ENCODE peak calls at places on chromosomes 7 and 10, in five cellular contexts. K, P, R, V and W are unnamed samples.

GRCh38 chr7:101923276-101923985 is 106.0 kb downstream of the CUX1 start:
- DNase-seq in R (no peak), P (no peak), V (no peak), K (no peak), W (no peak)

GRCh38 chr7:7861211-7861633 is 107.4 kb upstream of the GLCCI1 start:
- DNase-seq in P (no peak), R (peak), V (no peak), K (no peak), W (no peak)

GRCh38 chr10:25363638-25364037 is 188.8 kb downstream of the GPR158 start:
- DNase-seq in R (no peak), V (no peak), K (no peak), P (no peak), W (no peak)

GRCh38 chr10:1552415-1552814 is 184.9 kb downstream of the ADARB2 start:
- DNase-seq in R (no peak), K (no peak), V (no peak), P (no peak), W (no peak)

GRCh38 chr10:16856567-16856966 is 39.3 kb upstream of the RSU1 start:
- DNase-seq in K (peak), V (no peak), P (no peak), R (no peak), W (no peak)

GRCh38 chr7:16484453-16485158 is 19.1 kb upstream of the SOSTDC1 start:
- DNase-seq in V (no peak), P (no peak), R (peak), K (no peak), W (peak)

GRCh38 chr7:41333506-41333905 is 369.4 kb downstream of the INHBA start:
- DNase-seq in P (no peak), V (no peak), R (no peak), K (no peak), W (no peak)

GRCh38 chr7:25849361-25850184 is 302.4 kb upstream of the NFE2L3 start:
- DNase-seq in R (peak), V (no peak), K (no peak), P (no peak), W (no peak)

GRCh38 chr7:19572566-19572965 is 136.3 kb downstream of the POLR1F start:
- DNase-seq in P (no peak), K (no peak), V (no peak), R (no peak), W (no peak)

GRCh38 chr10:16581202-16581601 is 59.5 kb upstream of the C1QL3 start:
- DNase-seq in R (no peak), K (no peak), V (no peak), P (no peak), W (no peak)

GRCh38 chr10:28036587-28036986 is 37.7 kb upstream of the ODAD2 start:
- DNase-seq in P (no peak), K (no peak), V (no peak), R (no peak), W (no peak)

GRCh38 chr10:132684164-132684891 is 101.6 kb downstream of the NKX6-2 start:
- DNase-seq in V (no peak), K (no peak), R (no peak), P (peak), W (no peak)

GRCh38 chr7:114856625-114857024 is 65.3 kb upstream of the MDFIC start:
- DNase-seq in K (peak), V (no peak), R (no peak), P (no peak), W (no peak)

GRCh38 chr7:36224916-36225858 is 72.1 kb downstream of the EEPD1 start:
- DNase-seq in V (no peak), R (no peak), K (no peak), P (no peak), W (no peak)

GRCh38 chr10:60006046-60006445 is 99.7 kb upstream of the CCDC6 start:
- DNase-seq in R (no peak), V (no peak), P (no peak), K (no peak), W (no peak)

GRCh38 chr10:124640538-124641231 is 103.5 kb downstream of the FAM53B start:
- DNase-seq in P (peak), K (no peak), V (no peak), R (no peak), W (no peak)

GRCh38 chr7:5671053-5671452 is 110.4 kb downstream of the RNF216 start:
- DNase-seq in V (no peak), P (no peak), R (no peak), K (no peak), W (no peak)

GRCh38 chr10:57992321-57993077 is 275.2 kb downstream of the IPMK start:
- DNase-seq in K (no peak), P (no peak), R (no peak), V (no peak), W (no peak)

GRCh38 chr7:116717137-116717536 is 45.1 kb downstream of the MET start:
- DNase-seq in P (no peak), R (no peak), K (no peak), V (no peak), W (no peak)

GRCh38 chr10:31593124-31593523 is 274.1 kb downstream of the ZEB1 start:
- DNase-seq in R (no peak), V (no peak), K (no peak), P (no peak), W (no peak)

GRCh38 chr10:955820-956217 is 24.3 kb upstream of the LARP4B start:
- DNase-seq in K (no peak), R (no peak), V (no peak), P (no peak), W (no peak)

GRCh38 chr10:66180651-66181318 is 745.1 kb upstream of the LRRTM3 start:
- DNase-seq in V (no peak), R (peak), P (peak), K (peak), W (peak)

DNA sequence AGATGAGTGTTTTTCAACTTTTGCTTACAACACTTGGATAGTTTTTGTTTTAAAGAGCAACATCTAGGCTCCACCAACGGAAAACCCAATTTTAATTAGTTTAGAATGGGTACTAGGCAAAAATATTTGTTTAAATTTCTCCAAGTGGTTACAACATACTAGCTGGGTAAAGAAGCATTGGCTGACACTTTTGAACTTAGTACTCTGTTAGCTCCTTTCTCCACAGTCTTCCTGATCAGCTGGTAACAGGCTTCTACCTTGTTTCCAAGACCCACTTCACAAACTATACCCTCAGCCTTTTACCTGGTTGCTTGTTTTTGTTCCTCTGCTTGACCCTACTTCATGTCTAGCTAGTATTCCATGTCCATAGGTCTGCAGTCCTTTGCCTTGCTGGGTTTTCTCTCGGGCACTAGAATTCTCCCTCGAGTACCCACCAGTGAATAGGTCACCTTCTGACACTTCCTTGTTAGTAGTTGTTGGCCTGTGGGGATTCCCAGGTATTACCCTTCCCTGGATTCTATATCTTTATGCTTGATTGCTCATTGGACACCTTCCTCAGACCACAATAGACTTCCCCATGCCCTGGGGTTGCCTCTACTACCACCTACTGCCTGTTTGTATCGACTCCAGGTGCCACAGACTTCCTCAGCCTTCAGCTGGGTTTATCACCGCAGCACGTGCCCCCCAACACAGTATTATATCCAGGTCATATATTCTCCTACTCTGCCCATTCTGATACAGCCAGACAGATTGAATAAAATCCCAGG is 42.0 kb downstream of the PRPS1L1 start:
- DNase-seq in V (no peak), K (no peak), R (no peak), P (no peak), W (no peak)
- TF ChIP-seq SUZ12 in V (no peak), K (no peak), R (no peak), P (no peak), W (no peak)

GRCh38 chr7:74526780-74527179 is 73.1 kb downstream of the GTF2IRD1 start:
- DNase-seq in V (no peak), R (no peak), P (no peak), K (no peak), W (no peak)

GRCh38 chr7:74523015-74523414 is 69.3 kb downstream of the GTF2IRD1 start:
- DNase-seq in K (no peak), V (no peak), P (no peak), R (no peak), W (no peak)

GRCh38 chr7:74527842-74528241 is 74.1 kb downstream of the GTF2IRD1 start:
- DNase-seq in V (no peak), K (no peak), P (no peak), R (no peak), W (no peak)

GRCh38 chr7:74525140-74525539 is 71.4 kb downstream of the GTF2IRD1 start:
- DNase-seq in P (no peak), R (no peak), K (no peak), V (no peak), W (no peak)

DNA sequence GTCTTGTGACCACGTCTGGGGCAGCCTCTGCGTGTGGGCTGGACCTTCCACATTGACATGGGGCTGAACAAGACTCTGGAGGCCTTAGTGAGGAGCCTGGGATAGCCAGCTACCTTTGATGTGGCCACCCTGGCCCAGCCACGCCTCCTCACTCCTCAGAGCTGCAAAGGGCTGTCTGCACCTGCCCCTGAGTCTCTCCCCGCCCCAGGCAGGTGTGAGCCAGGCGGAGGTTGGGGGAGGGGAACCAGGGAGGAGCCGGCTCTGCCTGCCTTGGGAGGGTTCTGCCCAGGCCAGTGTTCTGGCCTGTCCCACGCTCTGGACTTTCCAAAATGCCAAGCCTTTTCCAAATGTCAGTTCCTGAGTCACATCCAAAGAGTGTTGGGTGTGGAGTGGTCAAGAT is 72.2 kb downstream of the GTF2IRD1 start:
- DNase-seq in V (peak), R (no peak), P (no peak), K (no peak), W (no peak)
- TF ChIP-seq SUZ12 in V (no peak), R (no peak), P (no peak), K (no peak), W (no peak)

GRCh38 chr7:147952918-147953317 is 637.6 kb upstream of the C7orf33 start:
- DNase-seq in R (no peak), V (no peak), P (no peak), K (no peak), W (no peak)
- TF ChIP-seq SUZ12 in R (no peak), V (no peak), P (no peak), K (no peak), W (no peak)

GRCh38 chr7:99092064-99092720 is 51.7 kb downstream of the SMURF1 start:
- DNase-seq in V (no peak), K (no peak), P (no peak), R (peak), W (no peak)

GRCh38 chr7:99095698-99096097 is 48.2 kb downstream of the SMURF1 start:
- DNase-seq in K (no peak), V (no peak), R (no peak), P (no peak), W (no peak)

GRCh38 chr7:99096124-99096887 is 47.6 kb downstream of the SMURF1 start:
- DNase-seq in V (no peak), P (no peak), K (no peak), R (peak), W (no peak)

GRCh38 chr7:99097730-99098129 is 46.2 kb downstream of the SMURF1 start:
- DNase-seq in K (no peak), V (no peak), R (no peak), P (no peak), W (no peak)

DNA sequence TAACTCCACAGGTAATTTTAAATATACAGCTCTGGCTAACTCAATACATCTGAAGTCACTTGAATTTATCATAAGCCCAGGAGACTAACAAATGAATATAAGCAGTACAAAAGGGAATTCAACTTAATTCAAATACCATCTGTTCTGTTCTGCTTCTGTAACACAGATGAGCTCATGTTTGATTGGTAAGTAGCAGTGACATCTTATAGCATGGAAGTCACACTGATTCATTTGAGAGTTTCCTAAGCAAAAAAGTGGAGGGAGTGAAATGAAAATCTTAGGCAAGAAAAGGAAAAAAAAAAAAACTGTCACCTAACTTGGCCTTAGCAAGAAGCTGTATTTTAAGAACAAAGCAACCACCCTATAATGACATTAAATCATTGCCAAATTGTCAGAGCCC is 49.5 kb downstream of the SMURF1 start:
- DNase-seq in P (no peak), K (no peak), R (no peak), V (no peak), W (no peak)
- TF ChIP-seq SUZ12 in P (no peak), K (no peak), R (no peak), V (no peak), W (no peak)

GRCh38 chr10:95244152-95244551 is 46.7 kb downstream of the PDLIM1 start:
- DNase-seq in V (no peak), P (no peak), K (no peak), R (no peak), W (no peak)
- TF ChIP-seq SUZ12 in V (no peak), P (no peak), K (no peak), R (no peak), W (no peak)

GRCh38 chr10:47259521-47259920 is 40.5 kb upstream of the GDF10 start:
- DNase-seq in V (peak), K (no peak), P (no peak), R (no peak), W (no peak)

GRCh38 chr10:47260505-47261111 is 39.4 kb upstream of the GDF10 start:
- DNase-seq in V (peak), K (no peak), R (no peak), P (no peak), W (no peak)

GRCh38 chr10:47261556-47261955 is 38.4 kb upstream of the GDF10 start:
- DNase-seq in R (no peak), V (peak), P (no peak), K (no peak), W (no peak)

GRCh38 chr10:47262606-47263295 is 37.2 kb upstream of the GDF10 start:
- DNase-seq in P (no peak), V (no peak), K (no peak), R (peak), W (no peak)

DNA sequence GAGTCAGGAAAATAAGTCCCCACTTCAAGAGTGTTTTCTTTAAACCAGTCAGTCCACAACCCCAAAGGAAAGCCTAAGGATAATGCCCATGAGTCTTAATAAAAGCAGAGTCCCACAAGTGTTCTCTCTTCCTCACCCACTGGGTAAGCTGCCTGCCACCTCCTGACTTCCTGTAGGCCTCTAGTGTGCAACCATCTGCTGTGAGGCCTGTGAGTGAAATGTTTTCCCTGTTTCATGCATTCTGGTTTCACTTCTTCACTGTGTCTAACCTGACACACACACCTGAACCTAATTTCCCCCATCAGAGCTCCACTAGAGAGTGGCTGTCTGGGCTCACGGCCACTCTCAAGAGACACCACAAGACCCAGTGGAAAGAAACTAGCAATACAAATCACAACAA is 38.9 kb upstream of the GDF10 start:
- DNase-seq in V (peak), R (no peak), K (no peak), P (peak), W (no peak)
- TF ChIP-seq SUZ12 in V (no peak), R (no peak), K (no peak), P (no peak), W (no peak)

GRCh38 chr10:69479241-69479730 is 28.0 kb downstream of the TSPAN15 start:
- DNase-seq in R (no peak), P (no peak), V (no peak), K (no peak), W (no peak)
- TF ChIP-seq SUZ12 in R (no peak), P (no peak), V (no peak), K (no peak), W (no peak)

GRCh38 chr7:44911911-44912310 is 26.6 kb upstream of the PURB start:
- DNase-seq in V (no peak), K (no peak), R (no peak), P (no peak), W (no peak)
- TF ChIP-seq SUZ12 in V (no peak), K (no peak), R (no peak), P (no peak), W (no peak)

DNA sequence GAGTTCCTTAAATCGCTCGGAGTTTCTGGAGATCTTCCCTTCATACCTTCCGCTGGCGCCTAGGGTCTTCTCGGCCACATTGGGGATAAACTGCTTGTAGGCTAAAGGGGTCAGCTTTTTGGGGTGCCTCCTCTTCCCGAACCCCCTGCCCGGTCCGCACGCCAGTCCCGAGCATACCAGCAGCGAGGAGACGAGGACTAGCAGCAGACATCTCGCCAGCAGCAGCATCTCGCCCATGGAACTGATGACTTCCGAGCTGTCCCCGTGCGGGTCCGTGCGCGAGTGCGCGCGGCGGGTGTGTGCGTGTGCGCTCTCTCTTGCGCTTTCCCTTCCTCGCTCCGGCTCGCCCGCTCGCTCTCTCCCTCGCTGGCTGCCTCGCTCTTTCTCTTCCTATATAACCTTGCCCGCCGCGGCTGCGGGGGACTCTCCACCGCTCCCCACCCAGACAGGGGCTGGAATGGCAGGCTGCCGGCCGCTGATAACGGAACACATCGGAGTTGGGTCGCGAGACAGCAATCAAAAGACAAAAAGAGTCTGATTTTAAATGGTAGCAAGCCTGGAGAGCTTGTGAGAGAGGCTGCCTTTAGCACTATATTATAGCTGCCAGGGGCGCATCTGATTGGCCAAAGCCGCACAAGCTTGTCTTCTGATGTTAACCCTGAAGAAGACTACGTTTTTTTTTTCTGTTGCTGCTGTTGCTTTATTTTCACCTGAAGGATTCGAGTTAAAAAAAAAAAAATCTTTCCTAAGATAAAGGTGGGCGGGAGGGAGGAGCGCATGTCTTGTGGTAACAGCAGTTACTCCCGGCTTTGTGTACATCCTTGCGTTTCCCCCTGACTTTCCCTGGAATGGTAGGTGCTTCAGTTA is at the start of gene SHH:
- DNase-seq in V (no peak), K (no peak), P (no peak), R (no peak), W (no peak)
- TF ChIP-seq SUZ12 in V (peak), K (peak), P (peak), R (no peak), W (no peak)

DNA sequence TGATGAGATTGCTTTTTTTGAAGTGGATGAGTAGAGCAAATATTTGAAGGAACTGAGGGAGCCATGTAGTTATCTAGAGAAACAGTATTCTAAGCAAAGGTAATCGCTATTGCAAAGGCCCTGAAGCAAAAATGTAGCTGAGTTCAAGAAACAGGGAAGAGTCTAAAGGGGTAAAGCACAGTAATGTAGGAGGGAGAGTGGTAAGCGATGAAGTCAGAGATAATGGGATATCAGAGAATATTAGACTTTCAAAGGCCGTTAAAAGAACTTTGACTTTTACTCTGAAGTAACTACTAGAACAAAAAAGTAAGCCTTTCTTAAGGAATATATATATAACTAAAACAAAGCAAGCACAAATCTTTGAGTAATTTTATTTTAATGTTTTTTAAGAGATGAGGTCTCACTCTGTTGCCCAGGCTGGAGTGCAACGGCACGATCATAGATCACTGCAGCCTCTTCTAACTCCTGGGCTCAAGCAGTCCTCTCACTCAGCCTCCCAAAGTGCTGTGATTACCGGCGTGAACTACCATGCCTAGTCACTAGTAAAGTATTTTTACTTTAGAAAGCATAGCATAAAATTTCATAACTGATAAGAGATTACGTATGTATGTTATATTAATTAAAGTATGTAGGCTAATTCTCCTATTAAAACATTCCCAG is 61.7 kb upstream of the OIT3 start:
- DNase-seq in P (no peak), R (no peak), V (no peak), K (no peak), W (no peak)
- TF ChIP-seq SUZ12 in P (no peak), R (no peak), V (no peak), K (no peak), W (no peak)